ENCODE peak calls at places on chromosome 19, in eight cellular contexts. R is T follicular helper cell; C is cardiac fibroblast; L is NK-92 treated with Interleukin-12 subunit alpha and Interleukin-12 subunit beta, amount 100 ng/mL, for 24 hours; Q is AG04450; S is C1 segment of cervical spinal cord; U is Right ventricle myocardium superior; I is HS-5. Z is an unnamed sample.

GRCh38 chr19:16779539-16780163 is 49.5 kb upstream of the SIN3B start:
- DNase-seq in R (no peak), C (peak; percentile 27), L (no peak), Q (no peak), S (no peak), U (no peak), I (no peak), Z (no peak)

GRCh38 chr19:632228-633067 is 889 bp downstream of the POLRMT start:
- DNase-seq in R (no peak), C (peak; percentile 67), L (no peak), Q (no peak), S (no peak), U (no peak), I (peak; percentile 30), Z (no peak)

GRCh38 chr19:14059093-14059480 is 2.8 kb downstream of the PALM3 start:
- DNase-seq in R (no peak), C (no peak), L (no peak), Q (no peak), S (no peak), U (no peak), I (no peak), Z (no peak)

GRCh38 chr19:52778811-52779210 is 7.8 kb downstream of the ZNF600 start:
- DNase-seq in R (no peak), C (no peak), L (peak; percentile 24), Q (no peak), S (no peak), U (no peak), I (no peak), Z (no peak)

GRCh38 chr19:49594157-49595005 is 3.4 kb downstream of the PRR12 start:
- DNase-seq in R (no peak), C (no peak), L (no peak), Q (no peak), S (no peak), U (no peak), I (no peak), Z (no peak)

GRCh38 chr19:33777351-33777750 is 19.3 kb upstream of the KCTD15 start:
- DNase-seq in R (no peak), C (no peak), L (no peak), Q (no peak), S (no peak), U (no peak), I (no peak), Z (no peak)

GRCh38 chr19:2723747-2724146 is 2.6 kb upstream of the DIRAS1 start:
- DNase-seq in R (no peak), C (no peak), L (no peak), Q (no peak), S (no peak), U (peak; percentile 33), I (no peak), Z (no peak)

GRCh38 chr19:1411255-1412191 is 4.1 kb downstream of the DAZAP1 start:
- DNase-seq in R (no peak), C (peak; percentile 53), L (no peak), Q (no peak), S (peak; percentile 81), U (peak; percentile 85), I (no peak), Z (no peak)

GRCh38 chr19:14977128-14977527 is 2.5 kb downstream of the SLC1A6 start:
- DNase-seq in R (no peak), C (no peak), L (no peak), Q (no peak), S (no peak), U (no peak), I (no peak), Z (no peak)

GRCh38 chr19:10037809-10038208 is 24.5 kb downstream of the RDH8 start:
- DNase-seq in R (no peak), C (no peak), L (no peak), Q (no peak), S (no peak), U (no peak), I (no peak), Z (no peak)

GRCh38 chr19:38723606-38724379 is 20.5 kb downstream of the CAPN12 start:
- DNase-seq in R (no peak), C (no peak), L (no peak), Q (no peak), S (no peak), U (no peak), I (no peak), Z (no peak)

GRCh38 chr19:17234911-17235617 is 9.0 kb downstream of the OCEL1 start:
- DNase-seq in R (peak; percentile 33), C (peak; percentile 49), L (no peak), Q (no peak), S (no peak), U (peak; percentile 73), I (no peak), Z (no peak)

GRCh38 chr19:4694211-4694987 is 24.3 kb upstream of the MYDGF start:
- DNase-seq in R (no peak), C (peak; percentile 83), L (no peak), Q (peak; percentile 85), S (peak; percentile 41), U (peak; percentile 71), I (peak; percentile 98), Z (peak; percentile 90)

GRCh38 chr19:9858766-9859165 is 23.6 kb downstream of the PIN1 start:
- DNase-seq in R (no peak), C (no peak), L (no peak), Q (no peak), S (no peak), U (no peak), I (no peak), Z (no peak)

GRCh38 chr19:10142701-10143375 is 23.1 kb upstream of the EIF3G start:
- DNase-seq in R (peak; percentile 34), C (no peak), L (no peak), Q (no peak), S (no peak), U (no peak), I (no peak), Z (no peak)

Z was measured in non-pigmented ciliary epithelial cell.